ENCODE peak calls at places on chromosomes 2 and 18, in seven cellular contexts. L is GM04504; O is cardiac muscle cell; Y is stimulated activated CD8-positive, alpha-beta memory T cell treated with anti-CD3 and anti-CD28 coated beads, Interleukin-15, amount 100 ng/mL, for 24 hours; B is effector CD8-positive, alpha-beta T cell; V is epithelial cell of esophagus; K is PC-3. Z is an unnamed sample.

GRCh38 chr2:119289642-119290041 is 66.0 kb downstream of the STEAP3 start:
- DNase-seq in L (no peak), O (no peak), Y (no peak), B (no peak), V (no peak), K (no peak), Z (no peak)

GRCh38 chr2:84676295-84676694 is 160.0 kb downstream of the DNAH6 start:
- DNase-seq in L (peak), O (no peak), Y (no peak), B (no peak), V (no peak), K (peak), Z (no peak)

GRCh38 chr18:63178526-63178880 is 141.1 kb downstream of the BCL2 start:
- DNase-seq in L (no peak), O (no peak), Y (no peak), B (no peak), V (no peak), K (no peak), Z (no peak)

GRCh38 chr2:43022896-43023295 is 203.5 kb downstream of the ZFP36L2 start:
- DNase-seq in L (no peak), O (no peak), Y (no peak), B (no peak), V (no peak), K (no peak), Z (no peak)

GRCh38 chr2:217817466-217818292 is 185.1 kb downstream of the TNS1 start:
- DNase-seq in L (no peak), O (no peak), Y (no peak), B (no peak), V (no peak), K (no peak), Z (no peak)

GRCh38 chr2:231016576-231017249 is 20.6 kb upstream of the C2orf72 start:
- DNase-seq in L (no peak), O (no peak), Y (no peak), B (no peak), V (peak), K (no peak), Z (no peak)

GRCh38 chr18:48376406-48376805 is 32.8 kb downstream of the ZBTB7C start:
- DNase-seq in L (no peak), O (peak), Y (no peak), B (no peak), V (no peak), K (no peak), Z (no peak)

GRCh38 chr2:237955640-237956401 is 11.0 kb upstream of the UBE2F start:
- DNase-seq in L (no peak), O (no peak), Y (no peak), B (no peak), V (no peak), K (no peak), Z (no peak)

Z was measured in smooth muscle cell of the brain vasculature.